ENCODE peak calls at places on chromosomes 3 and 15, in seven cellular contexts. A is iPS DF 6.9; E is heart right ventricle; R is mammary epithelial cell; X is Karpas-422; W is effector memory CD4-positive, alpha-beta T cell; D is CD8-positive, alpha-beta T cell. Y is an unnamed sample.

GRCh38 chr15:67152429-67152828 is 87.0 kb downstream of the SMAD3 start:
- DNase-seq in W (no peak), A (no peak), R (no peak), X (no peak), E (no peak), D (no peak), Y (no peak)

GRCh38 chr3:32937331-32937730 is 14.1 kb upstream of the CCR4 start:
- DNase-seq in A (no peak), E (no peak), D (no peak), X (no peak), W (no peak), R (no peak), Y (no peak)

GRCh38 chr3:197508511-197508910 is 47.3 kb downstream of the BDH1 start:
- DNase-seq in D (no peak), E (no peak), A (no peak), R (no peak), X (no peak), W (no peak), Y (no peak)

GRCh38 chr15:64249842-64250575 is 87.2 kb upstream of the PPIB start:
- DNase-seq in D (no peak), A (no peak), E (no peak), X (no peak), W (no peak), R (peak; percentile 20), Y (no peak)

GRCh38 chr15:58865420-58865880 is 68.0 kb downstream of the SLTM start:
- DNase-seq in R (no peak), A (no peak), W (no peak), D (no peak), E (no peak), X (no peak), Y (no peak)

GRCh38 chr3:159219231-159219630 is 417.4 kb downstream of the MFSD1 start:
- DNase-seq in A (no peak), D (no peak), X (no peak), E (no peak), W (no peak), R (no peak), Y (no peak)

GRCh38 chr3:62600033-62600432 is 226.7 kb upstream of the FEZF2 start:
- DNase-seq in A (no peak), W (no peak), X (no peak), E (no peak), D (no peak), R (no peak), Y (no peak)

GRCh38 chr15:101161656-101162055 is 90.2 kb downstream of the CHSY1 start:
- DNase-seq in X (no peak), A (no peak), R (no peak), E (no peak), D (no peak), W (no peak), Y (no peak)

GRCh38 chr3:54900954-54901591 is 26.8 kb downstream of the LRTM1 start:
- DNase-seq in D (no peak), W (no peak), R (no peak), E (no peak), X (no peak), A (no peak), Y (no peak)

GRCh38 chr3:181230258-181230657 is 240.7 kb upstream of the DNAJC19 start:
- DNase-seq in W (no peak), E (no peak), D (no peak), A (peak; percentile 31), X (peak; percentile 56), R (no peak), Y (no peak)

GRCh38 chr3:154242766-154243165 is 81.5 kb downstream of the DHX36 start:
- DNase-seq in X (no peak), E (no peak), R (no peak), A (peak; percentile 25), D (no peak), W (no peak), Y (no peak)

GRCh38 chr15:42144841-42145375 is 11.5 kb downstream of the PLA2G4F start:
- DNase-seq in R (no peak), D (no peak), W (no peak), E (no peak), A (no peak), X (no peak), Y (no peak)

GRCh38 chr3:193872265-193872753 is 263.6 kb upstream of the HES1 start:
- DNase-seq in R (peak; percentile 100), E (no peak), D (no peak), W (no peak), X (no peak), A (no peak), Y (no peak)

GRCh38 chr3:183538475-183538874 is 17.0 kb downstream of the KLHL6 start:
- DNase-seq in A (no peak), D (no peak), R (no peak), W (no peak), X (no peak), E (no peak), Y (no peak)

GRCh38 chr3:184380210-184380626 is 364 bp downstream of the CHRD start:
- DNase-seq in D (no peak), A (no peak), E (peak; percentile 69), X (no peak), R (no peak), W (no peak), Y (peak; percentile 83)

GRCh38 chr3:139948898-139949297 is 13.9 kb downstream of the CLSTN2 start:
- DNase-seq in R (no peak), X (no peak), A (no peak), W (no peak), D (no peak), E (no peak), Y (no peak)

GRCh38 chr3:136805795-136806194 is 13.1 kb upstream of the SLC35G2 start:
- DNase-seq in D (no peak), R (no peak), W (no peak), E (no peak), A (no peak), X (peak; percentile 25), Y (no peak)

GRCh38 chr3:166248784-166249183 is 411.6 kb upstream of the BCHE start:
- DNase-seq in A (no peak), D (no peak), W (no peak), R (no peak), E (no peak), X (no peak), Y (no peak)

GRCh38 chr15:62362608-62363007 is 197.5 kb upstream of the C2CD4B start:
- DNase-seq in E (no peak), R (peak; percentile 40), D (no peak), W (no peak), X (no peak), A (no peak), Y (no peak)

GRCh38 chr3:156648086-156648485 is 26.3 kb upstream of the TIPARP start:
- DNase-seq in X (no peak), D (no peak), E (no peak), W (no peak), A (no peak), R (peak; percentile 37), Y (no peak)

GRCh38 chr3:111667621-111668239 is 72.6 kb upstream of the ZBED2 start:
- DNase-seq in E (peak; percentile 36), R (peak; percentile 23), A (no peak), X (peak; percentile 93), W (peak; percentile 55), D (peak; percentile 67), Y (peak; percentile 18)

DNA sequence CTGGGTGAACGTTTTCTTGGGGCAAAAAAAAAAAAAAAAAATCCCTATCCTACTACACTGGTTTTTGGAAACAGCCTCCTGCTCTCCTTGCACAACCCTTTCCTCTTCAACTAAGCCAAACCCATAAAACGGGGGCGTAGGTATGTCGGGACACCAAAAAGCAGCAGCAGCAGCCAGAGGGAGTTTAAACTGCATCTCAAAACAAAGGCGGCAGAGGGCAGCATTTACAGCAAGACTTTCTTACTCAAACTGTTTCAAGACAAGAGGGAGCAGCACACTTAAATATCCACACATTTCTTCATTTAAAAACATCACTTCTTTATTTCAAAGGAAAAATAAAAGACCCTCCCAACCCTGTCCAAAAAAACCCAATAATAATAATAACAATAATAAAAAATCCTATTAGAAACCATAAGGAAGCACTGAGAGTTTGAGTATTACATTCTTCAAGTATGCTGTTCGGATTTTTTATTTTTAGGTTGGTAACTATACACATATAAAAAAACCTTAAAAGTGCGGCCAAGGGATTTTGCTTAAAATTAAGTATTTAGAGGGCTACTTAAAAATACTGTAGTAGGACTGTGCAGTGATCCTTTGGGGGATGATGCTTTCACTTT is 43.9 kb upstream of the PLXND1 start:
- DNase-seq in R (peak; percentile 70), E (peak; percentile 73), A (no peak), X (peak; percentile 92), W (no peak), D (peak; percentile 57), Y (peak; percentile 86)
- H3K27ac ChIP-seq in R (no peak overlapping the region), E (no peak overlapping the region), A (no peak overlapping the region), X (peak overlapping the region; percentile 46), W (no peak overlapping the region), D (no peak overlapping the region), Y (no peak overlapping the region)

DNA sequence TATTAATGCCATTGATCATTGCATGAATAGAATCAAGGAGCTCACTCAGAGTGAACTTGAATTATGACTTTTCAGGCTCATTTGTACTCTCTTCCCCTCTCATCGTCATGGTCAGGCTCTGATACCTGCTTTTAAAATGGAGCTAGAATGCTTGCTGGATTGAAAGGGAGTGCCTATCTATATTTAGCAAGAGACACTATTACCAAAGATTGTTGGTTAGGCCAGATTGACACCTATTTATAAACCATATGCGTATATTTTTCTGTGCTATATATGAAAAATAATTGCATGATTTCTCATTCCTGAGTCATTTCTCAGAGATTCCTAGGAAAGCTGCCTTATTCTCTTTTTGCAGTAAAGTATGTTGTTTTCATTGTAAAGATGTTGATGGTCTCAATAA is 9.6 kb downstream of the CCNDBP1 start:
- DNase-seq in R (no peak), E (no peak), W (no peak), X (no peak), D (no peak), A (no peak), Y (no peak)
- H3K36me3 ChIP-seq in R (peaks cover 18% of the 10 kb centered on the region), E (no peaks in the 10 kb centered on the region), W (peaks cover 66% of the 10 kb centered on the region), X (peaks cover 56% of the 10 kb centered on the region), D (peaks cover 48% of the 10 kb centered on the region), A (no peaks in the 10 kb centered on the region), Y (no peaks in the 10 kb centered on the region)

DNA sequence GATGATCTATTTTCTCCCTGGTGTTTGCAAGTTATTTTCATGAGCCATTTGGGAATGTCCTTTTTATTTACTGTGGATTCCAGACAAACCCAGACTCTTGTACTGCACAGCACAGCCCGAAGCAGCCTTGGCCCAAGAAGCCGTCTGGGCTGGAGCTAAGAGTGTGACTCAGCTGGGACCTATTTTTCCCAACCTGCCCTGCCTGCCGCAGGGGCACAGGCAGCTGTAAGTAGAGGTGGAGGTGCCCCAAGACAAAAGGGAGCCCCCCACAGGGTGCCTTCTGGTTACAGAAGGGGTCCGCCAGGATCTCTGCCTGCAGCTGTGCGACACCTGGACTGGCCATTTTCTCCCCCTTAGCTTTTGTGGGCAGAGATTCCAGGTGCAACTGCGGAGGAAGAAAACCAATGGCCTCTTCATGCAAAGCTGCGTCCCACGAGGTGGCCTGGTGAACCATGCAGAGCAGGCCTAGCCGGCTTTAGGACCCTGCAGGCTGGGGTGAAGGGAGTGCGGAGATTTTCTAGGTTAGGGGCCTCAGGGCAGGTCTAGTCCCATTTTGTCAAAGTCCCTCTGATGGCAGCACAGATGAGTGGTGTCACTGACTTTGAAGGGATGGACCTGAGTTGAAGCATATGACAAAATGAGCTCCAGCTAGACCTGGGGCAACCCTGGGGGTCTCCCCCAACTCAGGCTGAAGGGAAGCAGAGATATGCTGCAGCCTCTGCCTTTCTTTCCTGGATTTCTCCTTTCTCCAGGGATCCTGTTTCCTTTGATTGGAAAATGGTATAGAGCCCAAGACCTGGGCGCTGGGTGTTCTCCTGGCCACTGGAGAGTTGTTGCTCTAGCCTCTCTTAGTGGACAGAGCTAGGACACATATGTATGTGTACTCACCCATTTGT is 131.2 kb downstream of the KLF13 start:
- DNase-seq in R (peak; percentile 67), W (no peak), X (no peak), D (no peak), A (no peak), E (no peak), Y (no peak)
- H3K27ac ChIP-seq in R (no peak overlapping the region), W (no peak overlapping the region), X (no peak overlapping the region), D (no peak overlapping the region), A (no peak overlapping the region), E (no peak overlapping the region), Y (no peak overlapping the region)

GRCh38 chr3:185613016-185613415 is 26.9 kb downstream of the SENP2 start:
- DNase-seq in A (no peak), D (no peak), W (no peak), R (no peak), E (no peak), X (no peak), Y (no peak)
- H3K36me3 ChIP-seq in A (peaks cover 11% of the 10 kb centered on the region), D (peaks cover 36% of the 10 kb centered on the region), W (peaks cover 63% of the 10 kb centered on the region), R (peaks cover 25% of the 10 kb centered on the region), E (no peaks in the 10 kb centered on the region), X (peaks cover 53% of the 10 kb centered on the region), Y (no peaks in the 10 kb centered on the region)